ENCODE peak calls at places on chromosomes 6 and 20, in ten cellular contexts. H is heart right ventricle, A is heart left ventricle, L is A673, X is fibroblast of lung, N is HCT116, P is upper lobe of right lung, E is mucosa of descending colon, Q is upper lobe of left lung, I is HL-60. F is an unnamed sample.

GRCh38 chr6:159541296-159541695 is 151.7 kb downstream of the SOD2 start:
- DNase-seq in H (no peak), A (no peak), L (no peak), X (no peak), N (no peak), P (no peak), E (no peak), Q (no peak), I (no peak), F (no peak)

GRCh38 chr20:63777614-63778013 is 38.0 kb downstream of the SLC2A4RG start:
- DNase-seq in H (no peak), A (peak), L (no peak), X (no peak), N (no peak), P (no peak), E (no peak), Q (no peak), I (no peak), F (no peak)

GRCh38 chr6:12032783-12033573 is 20.9 kb downstream of the HIVEP1 start:
- DNase-seq in H (no peak), A (no peak), L (no peak), X (peak), N (no peak), P (no peak), E (no peak), Q (no peak), I (no peak), F (no peak)

GRCh38 chr6:157528931-157529653 is 148.1 kb downstream of the ZDHHC14 start:
- DNase-seq in H (no peak), A (no peak), L (peak), X (peak), N (no peak), P (no peak), E (no peak), Q (peak), I (peak), F (no peak)

GRCh38 chr20:57838670-57839142 is 128.9 kb upstream of the PMEPA1 start:
- DNase-seq in H (no peak), A (no peak), L (no peak), X (no peak), N (no peak), P (no peak), E (no peak), Q (no peak), I (no peak), F (no peak)

GRCh38 chr6:84870693-84871092 is 106.3 kb upstream of the TBX18 start:
- DNase-seq in H (no peak), A (no peak), L (no peak), X (no peak), N (no peak), P (no peak), E (no peak), Q (no peak), I (no peak), F (no peak)

GRCh38 chr6:31473780-31474725 is 23.9 kb upstream of the MICB start:
- DNase-seq in H (no peak), A (no peak), L (peak), X (peak), N (no peak), P (no peak), E (no peak), Q (no peak), I (no peak), F (no peak)

GRCh38 chr6:82361631-82362030 is 2.0 kb upstream of the TPBG start:
- DNase-seq in H (no peak), A (no peak), L (no peak), X (no peak), N (no peak), P (no peak), E (no peak), Q (no peak), I (no peak), F (no peak)

GRCh38 chr6:131281471-131282270 is 146.4 kb downstream of the AKAP7 start:
- DNase-seq in H (no peak), A (no peak), L (peak), X (peak), N (no peak), P (no peak), E (peak), Q (peak), I (peak), F (peak)

GRCh38 chr6:165468836-165469235 is 159.4 kb upstream of the C6orf118 start:
- DNase-seq in H (no peak), A (no peak), L (no peak), X (no peak), N (no peak), P (no peak), E (no peak), Q (no peak), I (no peak), F (no peak)

DNA sequence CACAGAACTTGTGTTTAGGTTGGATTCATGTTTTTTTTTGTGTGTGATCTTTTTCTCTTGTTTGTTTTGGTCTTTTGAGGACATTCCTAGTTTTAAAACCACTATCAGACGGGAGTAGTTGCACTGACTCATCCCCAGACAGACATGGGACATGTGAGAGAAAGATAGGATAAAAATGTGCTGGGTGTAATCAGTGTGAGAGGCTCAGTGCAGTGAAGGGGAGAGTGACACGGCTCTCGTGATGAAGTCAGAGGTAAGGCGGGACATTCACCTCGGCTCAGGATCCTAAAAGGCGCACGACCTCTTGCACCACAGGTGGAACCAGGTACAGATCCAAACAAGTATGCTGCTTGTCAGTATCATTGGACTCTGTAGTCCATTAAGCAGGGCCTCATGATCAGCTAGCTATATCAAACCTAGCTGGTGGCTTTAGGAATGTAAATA is 17.9 kb downstream of the FOXO3 start:
- DNase-seq in H (no peak), A (no peak), L (no peak), X (no peak), N (no peak), P (no peak), E (no peak), Q (no peak), I (no peak), F (no peak)
- TF ChIP-seq CTCF in H (no peak), A (no peak), L (no peak), X (no peak), N (no peak), P (no peak), E (no peak), Q (no peak), I (no peak), F (no peak)

GRCh38 chr6:100230115-100230975 is 234.4 kb downstream of the SIM1 start:
- DNase-seq in H (no peak), A (no peak), L (no peak), X (no peak), N (no peak), P (no peak), E (no peak), Q (no peak), I (no peak), F (no peak)

GRCh38 chr6:100228437-100229424 is 234.7 kb upstream of the MCHR2 start:
- DNase-seq in H (peak), A (peak), L (peak), X (peak), N (peak), P (peak), E (peak), Q (peak), I (peak), F (peak)

GRCh38 chr6:100226811-100227210 is 232.8 kb upstream of the MCHR2 start:
- DNase-seq in H (no peak), A (no peak), L (no peak), X (no peak), N (no peak), P (no peak), E (no peak), Q (no peak), I (no peak), F (no peak)

GRCh38 chr6:100230976-100231316 is 233.8 kb downstream of the SIM1 start:
- DNase-seq in H (no peak), A (no peak), L (no peak), X (no peak), N (no peak), P (no peak), E (no peak), Q (no peak), I (no peak), F (no peak)

GRCh38 chr6:100229512-100229911 is 235.2 kb downstream of the SIM1 start:
- DNase-seq in H (no peak), A (no peak), L (no peak), X (no peak), N (no peak), P (no peak), E (no peak), Q (peak), I (no peak), F (no peak)
- H3K4me3 ChIP-seq in H (peak), A (peak), L (no peak), X (peak), N (no peak), P (peak), E (no peak), Q (no peak), I (no peak), F (peak)

DNA sequence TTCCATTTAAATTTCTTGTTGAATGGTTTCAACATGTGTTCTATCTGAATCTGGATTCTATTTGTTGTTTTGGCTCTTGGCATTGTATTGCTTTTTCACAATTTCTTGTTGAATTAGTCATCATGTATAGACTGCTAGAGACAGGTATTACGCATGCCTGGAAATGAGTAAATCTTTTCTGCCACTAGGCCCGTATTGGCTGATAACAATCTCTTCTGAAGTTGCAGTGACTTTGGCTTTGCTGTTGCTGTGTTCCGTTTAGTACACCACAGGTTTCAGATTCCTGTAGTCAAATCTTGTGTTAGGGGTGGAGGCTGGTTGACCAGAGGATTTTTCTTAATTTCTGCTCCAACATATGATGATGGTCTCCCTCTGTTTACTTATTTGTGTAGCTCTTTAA is 1339.4 kb downstream of the GRIK2 start:
- DNase-seq in H (no peak), A (no peak), L (no peak), X (peak), N (no peak), P (no peak), E (no peak), Q (no peak), I (no peak), F (no peak)
- TF ChIP-seq CTCF in H (no peak), A (no peak), L (no peak), X (no peak), N (no peak), P (no peak), E (no peak), Q (no peak), I (no peak), F (no peak)

GRCh38 chr6:44071670-44072451 is 55.4 kb downstream of the MRPL14 start:
- DNase-seq in H (no peak), A (no peak), L (no peak), X (peak), N (no peak), P (no peak), E (no peak), Q (no peak), I (no peak), F (no peak)

GRCh38 chr6:44072959-44073611 is 54.2 kb downstream of the MRPL14 start:
- DNase-seq in H (peak), A (peak), L (peak), X (peak), N (no peak), P (peak), E (peak), Q (peak), I (peak), F (peak)

GRCh38 chr6:44073612-44074382 is 53.5 kb downstream of the MRPL14 start:
- DNase-seq in H (no peak), A (no peak), L (no peak), X (peak), N (no peak), P (no peak), E (no peak), Q (no peak), I (no peak), F (peak)

GRCh38 chr6:44074383-44075136 is 52.7 kb downstream of the MRPL14 start:
- DNase-seq in H (peak), A (peak), L (peak), X (peak), N (no peak), P (peak), E (peak), Q (peak), I (peak), F (peak)

GRCh38 chr6:44072452-44072958 is 54.7 kb downstream of the MRPL14 start:
- DNase-seq in H (no peak), A (no peak), L (no peak), X (no peak), N (no peak), P (no peak), E (peak), Q (no peak), I (no peak), F (no peak)
- H3K4me3 ChIP-seq in H (peak), A (peak), L (peak), X (peak), N (peak), P (peak), E (no peak), Q (no peak), I (no peak), F (peak)

DNA sequence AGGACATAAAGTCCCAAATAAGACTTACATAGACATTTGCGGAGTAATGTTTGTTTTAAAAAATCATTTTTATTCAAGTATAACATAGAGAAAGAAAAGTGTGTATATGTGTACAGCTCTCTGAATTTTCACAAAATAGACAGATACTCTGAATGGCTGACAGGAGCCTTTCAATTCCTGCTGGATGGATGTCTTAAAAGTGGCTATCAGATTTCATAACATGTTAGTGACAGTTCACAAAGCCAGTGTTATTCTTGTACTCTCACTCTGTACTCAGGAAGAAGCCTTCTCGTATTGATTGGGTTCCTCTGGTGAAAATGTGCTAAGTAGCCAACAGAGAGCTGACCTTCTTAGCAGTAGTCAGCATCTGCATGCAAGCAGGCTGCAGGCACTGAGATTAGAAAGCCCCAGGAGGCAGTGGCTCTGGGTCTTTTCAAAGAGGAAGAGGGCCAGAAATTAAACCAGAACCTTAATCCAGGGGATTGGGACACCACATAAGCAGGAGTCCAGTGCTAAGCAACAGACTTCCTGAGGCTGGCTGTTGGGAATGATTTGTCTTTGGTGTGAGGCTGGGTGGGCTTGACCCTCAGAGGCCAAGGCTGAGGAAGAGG is 19.7 kb downstream of the SLC17A4 start:
- DNase-seq in H (no peak), A (no peak), L (no peak), X (no peak), N (no peak), P (no peak), E (no peak), Q (no peak), I (no peak), F (no peak)
- TF ChIP-seq CTCF in H (no peak), A (no peak), L (no peak), X (no peak), N (no peak), P (no peak), E (no peak), Q (no peak), I (no peak), F (no peak)

GRCh38 chr20:43916073-43916874 is 1.6 kb downstream of the TOX2 start:
- DNase-seq in H (no peak), A (no peak), L (peak), X (peak), N (no peak), P (no peak), E (peak), Q (no peak), I (no peak), F (no peak)
- H3K4me3 ChIP-seq in H (peak), A (peak), L (peak), X (peak), N (peak), P (peak), E (no peak), Q (peak), I (no peak), F (peak)

GRCh38 chr6:168709440-168709839 is 268.5 kb downstream of the SMOC2 start:
- DNase-seq in H (no peak), A (no peak), L (no peak), X (no peak), N (no peak), P (no peak), E (no peak), Q (no peak), I (no peak), F (no peak)

GRCh38 chr6:168709991-168710390 is 269.0 kb downstream of the SMOC2 start:
- DNase-seq in H (no peak), A (no peak), L (no peak), X (no peak), N (no peak), P (no peak), E (no peak), Q (no peak), I (no peak), F (no peak)

GRCh38 chr6:168711666-168712300 is 270.8 kb downstream of the SMOC2 start:
- DNase-seq in H (no peak), A (no peak), L (no peak), X (no peak), N (no peak), P (no peak), E (no peak), Q (no peak), I (no peak), F (no peak)

GRCh38 chr6:168713013-168713412 is 272.0 kb downstream of the SMOC2 start:
- DNase-seq in H (no peak), A (no peak), L (no peak), X (no peak), N (no peak), P (no peak), E (no peak), Q (no peak), I (no peak), F (no peak)

DNA sequence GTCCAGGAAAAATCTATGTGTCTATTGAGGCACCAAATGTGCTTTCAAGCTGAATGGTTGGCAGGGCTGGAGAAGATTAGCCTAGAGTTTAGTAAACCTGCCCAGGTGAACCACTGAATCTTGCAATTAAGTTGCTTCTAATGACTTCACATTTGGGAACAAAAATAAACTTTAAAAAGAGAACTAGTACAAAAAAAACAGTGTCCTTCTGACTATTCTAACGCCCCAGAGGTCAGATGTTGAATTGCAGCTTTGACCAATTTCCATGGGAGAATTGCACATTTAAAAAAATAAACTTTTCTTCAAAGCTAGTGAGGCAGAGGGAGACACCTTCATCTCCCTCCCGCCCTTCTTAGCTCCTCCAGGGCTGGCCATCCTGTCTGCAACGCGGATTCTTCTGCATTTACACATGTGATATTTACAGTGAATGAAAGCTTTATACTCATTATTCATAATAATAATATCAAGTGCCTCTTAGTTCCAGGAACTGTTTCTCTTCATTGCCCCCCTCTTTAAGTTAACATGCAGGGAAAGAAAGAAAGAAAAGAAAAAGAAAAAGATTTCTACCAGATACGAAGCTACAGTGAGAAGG is 270.2 kb downstream of the SMOC2 start:
- DNase-seq in H (no peak), A (no peak), L (no peak), X (no peak), N (no peak), P (no peak), E (no peak), Q (no peak), I (no peak), F (no peak)
- TF ChIP-seq CTCF in H (peak), A (peak), L (peak), X (no peak), N (peak), P (peak), E (no peak), Q (peak), I (no peak), F (peak)

DNA sequence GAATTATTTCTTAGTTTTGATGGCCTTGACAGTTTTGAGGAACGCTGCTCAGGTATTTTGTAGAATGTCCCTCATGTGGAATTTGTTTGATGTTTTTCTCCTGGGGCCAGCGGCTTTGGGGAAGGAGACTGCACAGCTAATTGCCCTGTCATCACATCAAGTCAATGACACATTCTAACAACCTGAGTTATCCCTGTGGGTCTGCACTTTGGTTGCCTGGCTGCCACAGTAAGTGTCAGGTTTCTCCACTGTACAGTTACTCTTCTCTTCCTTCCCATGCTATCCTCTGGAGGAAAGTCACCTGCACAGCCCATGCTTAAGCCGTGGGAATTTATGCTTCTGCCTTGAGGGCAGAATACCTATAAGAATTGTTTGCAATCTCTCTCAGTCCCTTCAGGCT is 1.4 kb upstream of the TREML4 start:
- DNase-seq in H (no peak), A (no peak), L (no peak), X (no peak), N (no peak), P (no peak), E (no peak), Q (no peak), I (no peak), F (no peak)
- H3K4me3 ChIP-seq in H (no peak), A (no peak), L (no peak), X (no peak), N (no peak), P (no peak), E (no peak), Q (no peak), I (no peak), F (no peak)

GRCh38 chr20:44268802-44269201 is 21.7 kb downstream of the GDAP1L1 start:
- DNase-seq in H (no peak), A (no peak), L (no peak), X (no peak), N (no peak), P (no peak), E (no peak), Q (no peak), I (no peak), F (no peak)

GRCh38 chr20:44274303-44275017 is 27.4 kb downstream of the GDAP1L1 start:
- DNase-seq in H (no peak), A (no peak), L (no peak), X (no peak), N (no peak), P (no peak), E (no peak), Q (no peak), I (no peak), F (no peak)

GRCh38 chr20:44273231-44274215 is 26.4 kb downstream of the GDAP1L1 start:
- DNase-seq in H (no peak), A (no peak), L (no peak), X (no peak), N (no peak), P (no peak), E (no peak), Q (no peak), I (no peak), F (peak)

GRCh38 chr20:44271915-44272663 is 25.0 kb downstream of the GDAP1L1 start:
- DNase-seq in H (no peak), A (no peak), L (peak), X (no peak), N (no peak), P (no peak), E (no peak), Q (no peak), I (no peak), F (no peak)
- TF ChIP-seq CTCF in H (no peak), A (no peak), L (peak), X (no peak), N (no peak), P (peak), E (no peak), Q (no peak), I (peak), F (no peak)

F was measured in GM12865.